ENCODE peak calls at places on chromosome 4, in five cellular contexts. N, X, U, H and Y are unnamed samples.

GRCh38 chr4:20251061-20251795 is 477 bp upstream of the SLIT2 start:
- DNase-seq in U (no peak), N (no peak), X (no peak), H (no peak), Y (no peak)

GRCh38 chr4:81814909-81815539 is 343.3 kb upstream of the RASGEF1B start:
- DNase-seq in X (no peak), N (no peak), U (no peak), H (no peak), Y (no peak)

GRCh38 chr4:184003433-184003832 is 98.3 kb downstream of the STOX2 start:
- DNase-seq in N (no peak), H (no peak), X (no peak), U (no peak), Y (no peak)

GRCh38 chr4:41670982-41671381 is 77.5 kb downstream of the PHOX2B start:
- DNase-seq in N (no peak), U (no peak), X (no peak), H (no peak), Y (no peak)

GRCh38 chr4:112968456-112969159 is 80.8 kb upstream of the ANK2 start:
- DNase-seq in H (no peak), U (no peak), N (no peak), X (no peak), Y (no peak)

GRCh38 chr4:159552979-159553768 is 450.3 kb downstream of the RAPGEF2 start:
- DNase-seq in U (no peak), H (no peak), X (no peak), N (no peak), Y (no peak)

GRCh38 chr4:136643416-136643815 is 888.9 kb downstream of the PCDH18 start:
- DNase-seq in H (no peak), N (no peak), U (peak), X (no peak), Y (no peak)

GRCh38 chr4:184444953-184445309 is 29.4 kb downstream of the IRF2 start:
- DNase-seq in X (peak), N (no peak), H (no peak), U (no peak), Y (peak)

GRCh38 chr4:42555828-42556227 is 101.1 kb downstream of the ATP8A1 start:
- DNase-seq in X (no peak), U (no peak), N (no peak), H (no peak), Y (no peak)

GRCh38 chr4:159655547-159655946 is 552.7 kb downstream of the RAPGEF2 start:
- DNase-seq in H (no peak), X (no peak), N (no peak), U (no peak), Y (no peak)

GRCh38 chr4:17367201-17367600 is 144.7 kb downstream of the QDPR start:
- DNase-seq in H (no peak), N (no peak), X (no peak), U (no peak), Y (no peak)

GRCh38 chr4:6109842-6110560 is 90.3 kb downstream of the JAKMIP1 start:
- DNase-seq in U (no peak), H (peak), N (no peak), X (no peak), Y (no peak)

GRCh38 chr4:38173935-38174334 is 213.7 kb downstream of the PTTG2 start:
- DNase-seq in U (no peak), H (no peak), X (no peak), N (no peak), Y (no peak)

GRCh38 chr4:11710484-11710883 is 281.8 kb upstream of the HS3ST1 start:
- DNase-seq in X (no peak), U (no peak), H (no peak), N (no peak), Y (no peak)

GRCh38 chr4:40254961-40255721 is 58.3 kb downstream of the RHOH start:
- DNase-seq in U (no peak), H (peak), N (no peak), X (no peak), Y (no peak)

GRCh38 chr4:139986621-139987510 is 167.1 kb downstream of the MAML3 start:
- DNase-seq in U (peak), N (no peak), X (no peak), H (no peak), Y (no peak)

GRCh38 chr4:93830090-93830818 is 1.7 kb downstream of the ATOH1 start:
- DNase-seq in N (no peak), H (no peak), X (no peak), U (no peak), Y (no peak)

GRCh38 chr4:173074501-173074946 is 94.1 kb upstream of the GALNT7 start:
- DNase-seq in H (no peak), X (no peak), U (no peak), N (no peak), Y (peak)

GRCh38 chr4:138034871-138035270 is 207.3 kb downstream of the SLC7A11 start:
- DNase-seq in N (no peak), H (no peak), U (no peak), X (no peak), Y (peak)

GRCh38 chr4:143186634-143187033 is 1.9 kb downstream of the USP38 start:
- DNase-seq in H (peak), U (no peak), N (no peak), X (no peak), Y (no peak)
- H3K27ac ChIP-seq in H (no peak), U (peak), N (peak), X (peak), Y (peak)

DNA sequence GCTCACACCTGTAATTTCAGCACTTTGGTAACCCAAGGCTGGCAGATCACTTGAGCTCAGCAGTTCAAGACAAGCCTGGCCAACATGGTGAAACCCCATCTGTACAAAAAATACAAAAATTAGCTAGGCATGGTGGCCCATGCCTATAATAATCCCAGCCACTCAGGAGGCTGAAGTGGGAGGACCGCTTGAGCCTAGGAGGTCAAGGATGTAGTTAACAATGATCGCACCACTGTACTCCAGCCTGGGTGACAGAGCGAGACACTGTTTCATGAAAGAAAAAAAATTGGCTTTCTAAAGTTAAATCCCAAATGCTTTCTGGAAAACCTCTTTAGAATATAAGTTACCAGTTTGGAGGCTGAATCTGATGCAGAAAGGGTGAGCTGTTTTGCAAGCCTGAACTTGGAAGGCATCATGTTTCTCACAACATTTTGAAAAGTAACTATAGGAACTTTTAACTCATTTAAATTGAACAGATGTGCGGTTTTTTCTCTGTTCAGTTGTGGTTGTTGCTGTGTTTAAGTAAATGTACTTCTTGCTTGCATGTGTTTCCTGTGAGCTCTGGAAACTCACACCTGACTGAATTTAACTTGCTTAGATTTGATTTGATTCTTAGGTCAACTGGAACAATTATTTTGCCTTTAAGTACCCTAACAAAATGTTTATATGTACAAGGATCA is 39.8 kb upstream of the TMEM131L start:
- DNase-seq in U (no peak), H (no peak), N (no peak), X (no peak), Y (no peak)
- TF ChIP-seq GABPA in U (no peak), H (no peak), N (no peak), X (no peak), Y (no peak)

DNA sequence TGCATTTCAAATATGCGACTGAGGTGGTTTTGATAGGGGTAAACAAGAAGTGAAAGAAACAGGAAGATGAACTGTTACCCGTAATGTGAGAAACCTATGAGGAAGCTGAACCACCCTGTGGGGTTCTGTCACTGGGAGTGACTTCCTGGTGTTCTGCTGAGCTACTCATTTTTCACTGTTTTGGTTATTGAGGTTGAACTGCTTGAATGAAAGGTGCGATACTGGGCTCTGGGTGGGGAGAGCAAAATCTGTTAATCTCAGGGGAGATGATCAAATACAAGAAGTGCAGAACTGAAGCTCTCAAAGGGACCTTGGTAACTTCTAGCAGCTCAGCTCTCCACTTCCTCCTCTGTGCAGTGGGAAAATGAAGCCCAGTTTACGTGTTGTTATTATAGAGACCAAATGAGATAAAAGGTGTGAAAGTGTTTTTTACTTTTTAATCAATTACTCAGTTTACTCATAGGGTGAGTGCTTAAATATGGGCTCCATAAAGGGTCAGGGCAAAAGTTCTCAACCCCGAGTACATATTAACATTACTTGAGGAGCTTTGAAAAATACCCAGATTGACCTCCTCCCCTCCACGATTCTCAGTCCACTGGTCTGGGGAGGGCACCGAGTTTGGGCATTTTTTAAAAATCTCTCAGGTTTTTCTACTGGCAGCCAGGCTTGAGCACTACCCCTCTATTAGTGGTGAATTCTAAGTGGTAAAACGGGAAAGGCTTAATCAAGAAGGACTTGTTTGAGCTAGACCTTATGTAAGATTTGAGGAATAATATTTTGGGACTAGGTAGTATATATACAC is 66.7 kb downstream of the COQ2 start:
- DNase-seq in H (no peak), U (no peak), X (peak), N (no peak), Y (peak)
- TF ChIP-seq REST in H (no peak), U (no peak), X (no peak), N (no peak), Y (no peak)

GRCh38 chr4:153450545-153450917 is 15.6 kb upstream of the TMEM131L start:
- DNase-seq in X (no peak), N (no peak), U (no peak), H (no peak), Y (no peak)
- H3K27ac ChIP-seq in X (peak), N (no peak), U (no peak), H (no peak), Y (peak)